ENCODE peak calls at places on chromosomes 7 and 10, in eight cellular contexts. C is fibroblast of lung, S is occipital lobe, T is GOT3, P is Caco-2, D is tibial nerve, B is glomerular endothelial cell, Q is GM10248. F is an unnamed sample.
A peak's percentile ranks its signal among the peaks of the same experiment; 100 is the strongest.

GRCh38 chr10:15084502-15084922 is 4.1 kb downstream of the ACBD7 start:
- DNase-seq in C (peak; percentile 99), S (peak; percentile 50), T (peak; percentile 20), P (peak; percentile 85), D (peak; percentile 18), B (peak; percentile 94), Q (no peak), F (peak; percentile 68)

GRCh38 chr10:70232859-70233108 is 445 bp downstream of the PPA1 start:
- DNase-seq in C (no peak), S (no peak), T (no peak), P (no peak), D (no peak), B (no peak), Q (no peak), F (no peak)

GRCh38 chr7:159084069-159084801 is 60.4 kb downstream of the VIPR2 start:
- DNase-seq in C (no peak), S (no peak), T (no peak), P (no peak), D (no peak), B (no peak), Q (no peak), F (no peak)

GRCh38 chr10:12390733-12391132 is 41.4 kb downstream of the CAMK1D start:
- DNase-seq in C (peak; percentile 90), S (no peak), T (no peak), P (no peak), D (peak; percentile 24), B (no peak), Q (no peak), F (no peak)

GRCh38 chr10:122847782-122848604 is 2.3 kb upstream of the CUZD1 start:
- DNase-seq in C (peak; percentile 11), S (no peak), T (no peak), P (no peak), D (no peak), B (no peak), Q (no peak), F (no peak)

GRCh38 chr7:41003031-41003925 is 699.6 kb downstream of the INHBA start:
- DNase-seq in C (peak; percentile 53), S (no peak), T (no peak), P (peak; percentile 69), D (no peak), B (peak; percentile 65), Q (peak; percentile 11), F (no peak)

GRCh38 chr10:29537799-29538198 is 97.0 kb downstream of the SVIL start:
- DNase-seq in C (no peak), S (no peak), T (no peak), P (no peak), D (no peak), B (no peak), Q (no peak), F (peak; percentile 43)

GRCh38 chr7:22842973-22843372 is 20.3 kb upstream of the TOMM7 start:
- DNase-seq in C (no peak), S (no peak), T (no peak), P (no peak), D (no peak), B (no peak), Q (no peak), F (no peak)

GRCh38 chr10:36094091-36094490 is 452.0 kb upstream of the FZD8 start:
- DNase-seq in C (peak; percentile 4), S (no peak), T (no peak), P (no peak), D (no peak), B (no peak), Q (no peak), F (no peak)

F was measured in right atrium auricular region.